ENCODE peak calls at places on chromosome 16, in four cellular contexts. H is IMR-90, M is astrocyte of the spinal cord, R is Calu3. Q is an unnamed sample.

GRCh38 chr16:78177927-78178326 is 78.5 kb downstream of the WWOX start:
- DNase-seq in H (no peak), M (no peak), R (no peak), Q (no peak)

GRCh38 chr16:2954647-2955381 is 9.3 kb upstream of the KREMEN2 start:
- DNase-seq in H (no peak), M (no peak), R (no peak), Q (no peak)

GRCh38 chr16:50265260-50265659 is 1.1 kb upstream of the ADCY7 start:
- DNase-seq in H (peak), M (peak), R (peak), Q (peak)

GRCh38 chr16:86951831-86952598 is 365.2 kb downstream of the C16orf95 start:
- DNase-seq in H (peak), M (peak), R (no peak), Q (peak)

GRCh38 chr16:85372627-85373372 is 240.3 kb upstream of the GSE1 start:
- DNase-seq in H (peak), M (peak), R (peak), Q (peak)

GRCh38 chr16:68190745-68191510 is 45.0 kb downstream of the ESRP2 start:
- DNase-seq in H (peak), M (no peak), R (no peak), Q (peak)

GRCh38 chr16:1351215-1351581 is 480 bp downstream of the TSR3 start:
- DNase-seq in H (no peak), M (no peak), R (no peak), Q (no peak)

GRCh38 chr16:81668243-81669097 is 110.6 kb upstream of the PLCG2 start:
- DNase-seq in H (no peak), M (no peak), R (no peak), Q (no peak)

GRCh38 chr16:10610499-10611184 is 30.2 kb upstream of the EMP2 start:
- DNase-seq in H (no peak), M (no peak), R (no peak), Q (no peak)

GRCh38 chr16:85027968-85028637 is 508 bp downstream of the KIAA0513 start:
- DNase-seq in H (no peak), M (no peak), R (peak), Q (no peak)

GRCh38 chr16:15650698-15651161 is 685 bp downstream of the NDE1 start:
- DNase-seq in H (peak), M (peak), R (peak), Q (peak)

GRCh38 chr16:81445143-81445922 is 725 bp downstream of the CMIP start:
- DNase-seq in H (peak), M (peak), R (peak), Q (peak)

GRCh38 chr16:80883159-80883642 is 78.8 kb upstream of the CDYL2 start:
- DNase-seq in H (no peak), M (no peak), R (no peak), Q (no peak)

GRCh38 chr16:79758615-79759346 is 158.2 kb upstream of the MAF start:
- DNase-seq in H (no peak), M (peak), R (no peak), Q (no peak)

GRCh38 chr16:88057656-88058055 is 106.4 kb downstream of the BANP start:
- DNase-seq in H (no peak), M (no peak), R (no peak), Q (no peak)

GRCh38 chr16:68359398-68360191 is 48.8 kb downstream of the PRMT7 start:
- DNase-seq in H (no peak), M (no peak), R (no peak), Q (no peak)

GRCh38 chr16:66509576-66509975 is 40.3 kb downstream of the TK2 start:
- DNase-seq in H (no peak), M (no peak), R (no peak), Q (no peak)

GRCh38 chr16:6970171-6970857 is 362.3 kb upstream of the RBFOX1 start:
- DNase-seq in H (no peak), M (no peak), R (no peak), Q (no peak)

GRCh38 chr16:49699718-49700117 is 156.2 kb downstream of the ZNF423 start:
- DNase-seq in H (no peak), M (no peak), R (no peak), Q (no peak)

GRCh38 chr16:68414581-68414980 is 33.7 kb downstream of the SMPD3 start:
- DNase-seq in H (no peak), M (no peak), R (no peak), Q (no peak)

GRCh38 chr16:21100447-21100846 is 50.2 kb downstream of the DNAH3 start:
- DNase-seq in H (peak), M (peak), R (peak), Q (peak)

GRCh38 chr16:67528222-67528869 is at the start of gene RIPOR1:
- DNase-seq in H (no peak), M (no peak), R (peak), Q (no peak)

GRCh38 chr16:49084628-49085390 is 196.8 kb downstream of the CBLN1 start:
- DNase-seq in H (no peak), M (no peak), R (no peak), Q (no peak)

GRCh38 chr16:89120921-89121351 is 27.3 kb downstream of the ACSF3 start:
- DNase-seq in H (no peak), M (no peak), R (no peak), Q (no peak)

GRCh38 chr16:73126453-73126853 is 78.5 kb upstream of the ZFHX3 start:
- DNase-seq in H (peak), M (peak), R (peak), Q (peak)

GRCh38 chr16:75555213-75555706 is 792 bp downstream of the TMEM231 start:
- DNase-seq in H (peak), M (peak), R (peak), Q (peak)

GRCh38 chr16:86892509-86892908 is 314.2 kb downstream of the FOXL1 start:
- DNase-seq in H (peak), M (no peak), R (no peak), Q (no peak)

GRCh38 chr16:66427036-66427446 is at the start of gene BEAN1:
- DNase-seq in H (no peak), M (no peak), R (peak), Q (no peak)

GRCh38 chr16:49452568-49452967 is 79.0 kb downstream of the C16orf78 start:
- DNase-seq in H (no peak), M (no peak), R (no peak), Q (no peak)

GRCh38 chr16:70808371-70808770 is 7.4 kb upstream of the VAC14 start:
- DNase-seq in H (no peak), M (no peak), R (no peak), Q (no peak)
- TF ChIP-seq CTCF in H (no peak), M (peak), R (no peak), Q (peak)

GRCh38 chr16:243348-243747 is 8.7 kb downstream of the FAM234A start:
- DNase-seq in H (no peak), M (no peak), R (no peak), Q (no peak)
- TF ChIP-seq CTCF in H (no peak), M (no peak), R (no peak), Q (no peak)

GRCh38 chr16:23795369-23795768 is 40.4 kb upstream of the PRKCB start:
- DNase-seq in H (no peak), M (no peak), R (peak), Q (no peak)

GRCh38 chr16:23801387-23801786 is 34.4 kb upstream of the PRKCB start:
- DNase-seq in H (peak), M (peak), R (peak), Q (peak)

GRCh38 chr16:23796941-23797340 is 38.8 kb upstream of the PRKCB start:
- DNase-seq in H (no peak), M (no peak), R (no peak), Q (no peak)
- TF ChIP-seq CTCF in H (no peak), M (no peak), R (no peak), Q (no peak)

GRCh38 chr16:57140866-57141668 is 44.8 kb downstream of the PSME3IP1 start:
- DNase-seq in H (no peak), M (no peak), R (no peak), Q (no peak)

GRCh38 chr16:57145046-57145963 is 40.5 kb downstream of the PSME3IP1 start:
- DNase-seq in H (no peak), M (no peak), R (no peak), Q (no peak)

GRCh38 chr16:57143125-57143965 is 42.5 kb downstream of the PSME3IP1 start:
- DNase-seq in H (no peak), M (no peak), R (no peak), Q (no peak)

GRCh38 chr16:57144027-57144426 is 41.8 kb downstream of the PSME3IP1 start:
- DNase-seq in H (no peak), M (no peak), R (no peak), Q (no peak)

GRCh38 chr16:57141822-57142631 is 43.8 kb downstream of the PSME3IP1 start:
- DNase-seq in H (no peak), M (no peak), R (no peak), Q (no peak)
- TF ChIP-seq CTCF in H (no peak), M (no peak), R (no peak), Q (no peak)

GRCh38 chr16:71498031-71498430 is 8.9 kb upstream of the ZNF19 start:
- DNase-seq in H (no peak), M (no peak), R (no peak), Q (no peak)

GRCh38 chr16:71504901-71505300 is 15.8 kb upstream of the ZNF19 start:
- DNase-seq in H (no peak), M (no peak), R (peak), Q (no peak)

GRCh38 chr16:71500964-71501363 is 11.8 kb upstream of the ZNF19 start:
- DNase-seq in H (no peak), M (no peak), R (no peak), Q (no peak)

GRCh38 chr16:71501562-71501961 is 12.4 kb upstream of the ZNF19 start:
- DNase-seq in H (no peak), M (no peak), R (peak), Q (no peak)

DNA sequence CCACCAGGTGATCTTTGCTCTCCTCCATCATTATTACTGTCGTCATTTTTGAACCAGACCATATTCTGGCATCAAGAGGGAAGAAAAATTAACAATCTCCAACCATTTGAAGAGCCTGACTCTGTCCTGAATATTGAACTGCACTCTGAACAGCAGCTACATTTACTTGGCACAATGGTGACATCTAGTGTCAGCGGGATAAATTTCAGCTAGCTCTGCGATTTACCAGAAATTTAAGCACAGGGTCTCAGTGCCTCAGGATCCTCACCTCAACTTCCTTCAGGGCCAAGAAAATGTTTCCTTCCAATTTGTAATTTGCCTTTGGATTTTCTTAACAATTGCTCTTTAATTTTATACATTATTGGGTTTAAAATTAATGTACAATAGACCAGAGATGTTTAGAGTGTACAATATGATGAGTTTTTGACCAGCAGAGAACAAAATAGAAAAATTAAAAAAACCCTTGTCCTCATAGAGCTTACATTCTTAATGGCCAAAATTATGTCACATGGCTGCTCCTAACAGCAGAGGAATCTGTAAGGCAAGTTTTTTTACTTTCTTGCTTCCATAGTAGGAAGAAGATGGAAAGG is 10.7 kb upstream of the ZNF19 start:
- DNase-seq in H (peak), M (peak), R (peak), Q (peak)
- TF ChIP-seq CTCF in H (peak), M (peak), R (peak), Q (peak)